ENCODE peak calls at places on chromosomes 7 and 10, in seven cellular contexts. Q is PC-3, B is neural progenitor cell, P is GM23338, X is SK-N-SH, L is hepatocyte, V is HCT116. F is an unnamed sample.

GRCh38 chr10:28620251-28620650 is 57.1 kb upstream of the BAMBI start:
- DNase-seq in Q (no peak), B (no peak), P (no peak), X (no peak), L (no peak), V (no peak), F (no peak)

GRCh38 chr7:2920956-2921708 is 77.0 kb upstream of the GNA12 start:
- DNase-seq in Q (peak), B (no peak), P (no peak), X (peak), L (no peak), V (no peak), F (no peak)

GRCh38 chr7:158266817-158267736 is 320.5 kb downstream of the PTPRN2 start:
- DNase-seq in Q (no peak), B (no peak), P (no peak), X (no peak), L (no peak), V (no peak), F (no peak)

GRCh38 chr10:98684019-98684899 is 237.5 kb upstream of the HPS1 start:
- DNase-seq in Q (no peak), B (no peak), P (no peak), X (no peak), L (no peak), V (no peak), F (no peak)

GRCh38 chr10:97185326-97186058 is at the start of gene SLIT1:
- DNase-seq in Q (no peak), B (peak), P (peak), X (peak), L (peak), V (no peak), F (no peak)

GRCh38 chr10:65341323-65341922 is 1584.4 kb upstream of the LRRTM3 start:
- DNase-seq in Q (peak), B (no peak), P (no peak), X (no peak), L (no peak), V (no peak), F (no peak)

GRCh38 chr10:44382131-44382858 is 2.6 kb downstream of the CXCL12 start:
- DNase-seq in Q (no peak), B (peak), P (peak), X (no peak), L (no peak), V (no peak), F (no peak)

GRCh38 chr10:12807982-12808613 is 193.4 kb downstream of the CCDC3 start:
- DNase-seq in Q (no peak), B (no peak), P (no peak), X (no peak), L (no peak), V (no peak), F (no peak)

GRCh38 chr7:44167920-44168319 is 21.3 kb downstream of the GCK start:
- DNase-seq in Q (no peak), B (no peak), P (no peak), X (no peak), L (no peak), V (no peak), F (peak)

GRCh38 chr7:23471090-23471859 is 984 bp upstream of the IGF2BP3 start:
- DNase-seq in Q (peak), B (peak), P (peak), X (peak), L (peak), V (peak), F (peak)

GRCh38 chr10:104309980-104310978 is 28.0 kb downstream of the ITPRIP start:
- DNase-seq in Q (peak), B (no peak), P (no peak), X (no peak), L (no peak), V (no peak), F (no peak)

GRCh38 chr10:84194424-84195043 is at the start of gene CDHR1:
- DNase-seq in Q (no peak), B (peak), P (peak), X (peak), L (peak), V (no peak), F (no peak)

GRCh38 chr10:129161184-129161583 is 305.9 kb upstream of the MGMT start:
- DNase-seq in Q (peak), B (peak), P (peak), X (no peak), L (peak), V (no peak), F (no peak)

GRCh38 chr7:142385528-142386340 is 127.9 kb upstream of the PRSS58 start:
- DNase-seq in Q (peak), B (peak), P (peak), X (peak), L (peak), V (peak), F (peak)

GRCh38 chr7:20435305-20435704 is 104.6 kb downstream of the ITGB8 start:
- DNase-seq in Q (no peak), B (no peak), P (no peak), X (no peak), L (no peak), V (no peak), F (no peak)

GRCh38 chr10:119306514-119306951 is 99.2 kb downstream of the GRK5 start:
- DNase-seq in Q (peak), B (no peak), P (no peak), X (no peak), L (peak), V (no peak), F (peak)

GRCh38 chr7:85160223-85160622 is 26.6 kb downstream of the SEMA3D start:
- DNase-seq in Q (peak), B (no peak), P (no peak), X (no peak), L (no peak), V (no peak), F (no peak)

GRCh38 chr7:147394329-147394728 is 1196.2 kb upstream of the C7orf33 start:
- DNase-seq in Q (no peak), B (no peak), P (no peak), X (no peak), L (no peak), V (no peak), F (no peak)

GRCh38 chr7:85823379-85823778 is 636.5 kb upstream of the SEMA3D start:
- DNase-seq in Q (no peak), B (no peak), P (no peak), X (no peak), L (no peak), V (no peak), F (no peak)

GRCh38 chr7:4051696-4052095 is 630.4 kb upstream of the FOXK1 start:
- DNase-seq in Q (no peak), B (no peak), P (no peak), X (peak), L (no peak), V (no peak), F (no peak)

GRCh38 chr7:38163671-38164070 is 14.4 kb upstream of the STARD3NL start:
- DNase-seq in Q (no peak), B (no peak), P (no peak), X (no peak), L (no peak), V (no peak), F (no peak)

GRCh38 chr7:47269466-47269836 is 312.5 kb downstream of the TNS3 start:
- DNase-seq in Q (no peak), B (no peak), P (no peak), X (no peak), L (no peak), V (no peak), F (no peak)

GRCh38 chr10:557792-558328 is 131.6 kb downstream of the DIP2C start:
- DNase-seq in Q (no peak), B (no peak), P (peak), X (peak), L (no peak), V (peak), F (peak)

GRCh38 chr7:138665669-138666140 is 35.5 kb downstream of the SVOPL start:
- DNase-seq in Q (no peak), B (no peak), P (no peak), X (no peak), L (no peak), V (no peak), F (no peak)

GRCh38 chr10:124185074-124185473 is 91.7 kb upstream of the CHST15 start:
- DNase-seq in Q (no peak), B (no peak), P (no peak), X (no peak), L (no peak), V (no peak), F (no peak)

GRCh38 chr10:73310475-73310874 is 48.2 kb downstream of the CFAP70 start:
- DNase-seq in Q (no peak), B (no peak), P (no peak), X (no peak), L (no peak), V (no peak), F (no peak)

GRCh38 chr10:74977913-74978847 is 133.3 kb upstream of the SAMD8 start:
- DNase-seq in Q (no peak), B (no peak), P (no peak), X (no peak), L (no peak), V (no peak), F (peak)

GRCh38 chr10:10053051-10053450 is 964.6 kb upstream of the CELF2 start:
- DNase-seq in Q (no peak), B (no peak), P (no peak), X (no peak), L (no peak), V (no peak), F (no peak)

GRCh38 chr10:10055656-10056445 is 961.8 kb upstream of the CELF2 start:
- DNase-seq in Q (no peak), B (no peak), P (no peak), X (no peak), L (no peak), V (no peak), F (no peak)

DNA sequence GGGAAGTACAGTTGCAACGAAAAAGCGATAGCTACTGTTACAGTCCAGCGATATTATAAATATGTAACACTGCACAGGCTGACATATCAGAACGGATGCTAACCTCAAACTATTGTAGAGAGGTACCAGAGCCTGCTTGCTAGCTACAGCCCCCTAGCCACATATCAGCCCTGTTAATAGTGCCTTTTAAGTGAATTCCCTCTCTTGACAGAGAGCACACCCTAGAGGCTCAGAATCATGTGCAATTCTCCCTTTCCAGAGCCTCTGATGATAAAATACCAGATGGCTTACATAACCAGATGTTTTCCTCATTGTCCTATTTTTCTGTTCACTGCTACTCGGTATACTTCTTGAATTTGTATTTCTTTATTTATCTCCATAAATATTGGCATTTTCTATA is 960.7 kb upstream of the CELF2 start:
- DNase-seq in Q (no peak), B (peak), P (peak), X (peak), L (peak), V (no peak), F (peak)
- TF ChIP-seq CTCF in Q (no peak), B (peak), P (peak), X (no peak), L (peak), V (no peak), F (peak)

GRCh38 chr10:59709472-59710125 is at the start of gene SLC16A9:
- DNase-seq in Q (peak), B (peak), P (peak), X (peak), L (peak), V (peak), F (no peak)
- TF ChIP-seq EZH2phosphoT487 in Q (no peak), B (peak), P (no peak), X (no peak), L (no peak), V (no peak), F (no peak)

GRCh38 chr7:5528815-5529442 is 105.3 kb upstream of the TNRC18 start:
- DNase-seq in Q (no peak), B (no peak), P (no peak), X (no peak), L (no peak), V (no peak), F (no peak)

GRCh38 chr7:5523052-5523711 is 99.5 kb upstream of the TNRC18 start:
- DNase-seq in Q (peak), B (peak), P (peak), X (no peak), L (peak), V (no peak), F (no peak)

GRCh38 chr7:5525271-5526189 is 101.9 kb upstream of the TNRC18 start:
- DNase-seq in Q (peak), B (peak), P (peak), X (peak), L (peak), V (peak), F (peak)

GRCh38 chr7:5528071-5528814 is 104.6 kb upstream of the TNRC18 start:
- DNase-seq in Q (no peak), B (peak), P (no peak), X (no peak), L (no peak), V (no peak), F (peak)

DNA sequence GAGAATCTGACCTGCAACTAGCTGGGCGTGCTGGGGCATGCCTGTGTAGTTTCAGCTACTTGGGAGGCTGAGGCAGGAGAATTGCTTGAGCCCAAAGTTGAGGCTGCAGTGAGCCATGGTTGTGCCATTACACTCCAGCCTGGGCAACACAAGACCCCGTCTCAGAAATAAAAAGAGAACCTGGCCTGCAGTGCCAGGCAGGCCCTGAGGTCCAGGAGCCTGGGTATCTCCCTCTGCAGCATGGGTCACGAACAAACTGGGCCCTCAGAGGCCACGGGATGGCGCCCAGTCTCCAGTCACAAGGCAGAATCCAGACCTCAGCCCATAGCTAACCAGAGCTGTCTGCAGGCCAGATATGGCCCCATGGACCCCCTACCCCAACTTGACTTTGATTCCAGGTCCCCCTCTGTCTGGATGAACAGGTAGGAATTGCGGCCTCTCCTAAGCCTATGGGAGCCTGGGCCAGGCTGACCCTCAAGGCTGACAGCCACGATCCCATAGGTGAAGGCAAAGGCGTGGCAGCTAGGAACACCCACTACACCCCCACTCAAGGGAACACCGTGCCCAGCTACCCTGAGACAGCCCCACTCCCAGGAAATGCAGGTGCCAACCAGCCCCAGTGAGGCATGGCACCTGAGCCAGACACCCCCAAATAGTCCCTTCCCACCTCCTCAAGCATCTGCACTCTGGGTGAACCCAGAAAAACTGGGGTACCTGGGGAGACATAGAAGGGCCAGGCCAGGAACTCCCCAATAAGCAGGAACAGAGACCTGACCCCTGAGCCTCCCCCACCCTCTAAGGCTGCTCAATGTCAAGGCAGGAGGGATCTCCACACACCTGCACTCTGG is 102.8 kb upstream of the TNRC18 start:
- DNase-seq in Q (peak), B (peak), P (peak), X (peak), L (peak), V (no peak), F (peak)
- TF ChIP-seq CTCF in Q (no peak), B (peak), P (no peak), X (no peak), L (peak), V (no peak), F (peak)

DNA sequence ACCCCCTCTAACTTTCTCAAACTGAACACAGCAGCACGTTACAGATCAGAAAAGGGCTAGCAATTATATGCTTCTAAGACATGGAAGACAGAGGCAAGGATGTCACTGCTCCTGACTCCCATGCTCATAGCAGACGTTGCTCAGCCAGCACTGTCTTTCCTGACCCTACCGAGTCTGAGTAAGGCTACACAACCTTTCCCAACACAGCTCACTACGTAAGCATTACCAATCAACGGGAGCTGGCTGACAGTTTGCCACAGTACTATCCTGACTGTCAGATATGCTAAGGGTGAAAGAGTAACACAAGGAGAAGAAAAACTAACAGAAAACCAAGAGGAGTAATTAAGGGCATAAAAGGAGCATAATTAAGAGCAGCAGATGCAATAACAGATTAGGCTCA is 171.2 kb downstream of the CHCHD3 start:
- DNase-seq in Q (no peak), B (no peak), P (no peak), X (no peak), L (no peak), V (no peak), F (no peak)
- TF ChIP-seq EZH2phosphoT487 in Q (no peak), B (no peak), P (no peak), X (no peak), L (no peak), V (no peak), F (no peak)

GRCh38 chr7:768881-769504 is 41.9 kb upstream of the PRKAR1B start:
- DNase-seq in Q (no peak), B (peak), P (peak), X (peak), L (peak), V (no peak), F (no peak)
- TF ChIP-seq CTCF in Q (no peak), B (peak), P (peak), X (peak), L (no peak), V (no peak), F (no peak)

DNA sequence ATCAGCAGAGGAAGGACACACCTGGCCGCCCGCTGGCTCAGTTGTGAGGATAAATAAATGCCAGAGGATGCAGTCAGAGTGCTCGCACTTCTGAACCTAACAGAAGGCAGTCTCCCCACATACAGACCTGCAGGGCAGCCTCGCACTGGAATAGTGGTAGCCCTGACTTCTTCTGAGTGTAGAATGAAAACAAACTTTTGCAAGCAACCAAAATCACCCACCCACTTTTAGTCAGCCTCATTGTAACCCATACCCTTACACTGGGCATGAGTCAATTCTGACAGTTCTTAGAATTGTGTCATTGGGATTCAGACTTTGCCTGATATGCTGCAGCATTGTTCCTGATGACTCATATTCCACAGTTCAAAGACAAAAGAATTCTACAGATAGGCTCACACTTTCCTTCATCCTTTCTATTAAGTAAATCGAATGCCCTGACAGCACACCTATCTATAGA is 167.0 kb upstream of the CDK1 start:
- DNase-seq in Q (peak), B (no peak), P (peak), X (no peak), L (peak), V (peak), F (no peak)
- TF ChIP-seq EZH2phosphoT487 in Q (no peak), B (no peak), P (no peak), X (no peak), L (no peak), V (no peak), F (no peak)

DNA sequence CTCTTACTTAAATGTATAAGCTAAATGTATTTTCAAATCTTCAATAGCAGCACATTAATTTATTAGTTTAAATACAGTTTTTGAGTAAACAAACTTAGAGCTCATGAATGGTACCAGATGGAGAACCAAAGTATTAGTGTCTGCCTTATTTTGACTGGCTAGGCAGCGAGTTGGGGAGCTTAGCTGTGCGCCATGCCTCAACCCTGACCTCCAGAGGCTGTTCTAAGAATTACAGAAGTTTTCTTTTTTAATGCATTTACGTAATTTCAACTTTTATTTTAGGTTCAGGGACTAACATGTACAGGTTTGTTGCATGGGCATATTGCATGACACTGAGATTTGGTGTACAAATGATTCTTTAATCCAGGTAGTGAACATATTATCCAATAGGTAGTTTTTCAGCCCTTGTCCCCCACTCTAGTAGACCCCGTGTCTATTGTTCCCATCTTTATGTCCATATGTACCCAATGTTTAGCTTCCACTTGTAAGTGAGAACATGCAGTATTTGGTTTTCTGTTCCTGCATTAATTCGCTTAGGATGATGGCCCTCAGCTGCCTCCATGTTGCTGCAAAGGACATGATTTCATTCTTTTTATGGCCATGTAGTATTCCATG is 166.8 kb downstream of the IQUB start:
- DNase-seq in Q (peak), B (peak), P (peak), X (peak), L (peak), V (peak), F (peak)
- TF ChIP-seq CTCF in Q (peak), B (peak), P (peak), X (peak), L (peak), V (peak), F (peak)

GRCh38 chr10:48335788-48336187 is 29.3 kb downstream of the MAPK8 start:
- DNase-seq in Q (no peak), B (no peak), P (no peak), X (no peak), L (no peak), V (no peak), F (no peak)

GRCh38 chr10:48332166-48332870 is 25.8 kb downstream of the MAPK8 start:
- DNase-seq in Q (peak), B (no peak), P (no peak), X (no peak), L (no peak), V (no peak), F (no peak)

GRCh38 chr10:48331436-48331835 is 25.0 kb downstream of the MAPK8 start:
- DNase-seq in Q (no peak), B (no peak), P (no peak), X (no peak), L (no peak), V (no peak), F (no peak)

GRCh38 chr10:48332871-48333216 is 26.4 kb downstream of the MAPK8 start:
- DNase-seq in Q (no peak), B (no peak), P (no peak), X (no peak), L (no peak), V (no peak), F (no peak)

GRCh38 chr10:48333856-48334255 is 27.4 kb downstream of the MAPK8 start:
- DNase-seq in Q (no peak), B (no peak), P (no peak), X (no peak), L (no peak), V (peak), F (no peak)
- TF ChIP-seq EZH2phosphoT487 in Q (no peak), B (no peak), P (no peak), X (no peak), L (no peak), V (no peak), F (no peak)

GRCh38 chr10:2099321-2099720 is 362.0 kb upstream of the ADARB2 start:
- DNase-seq in Q (no peak), B (no peak), P (peak), X (no peak), L (no peak), V (no peak), F (no peak)

GRCh38 chr10:2094171-2094570 is 356.8 kb upstream of the ADARB2 start:
- DNase-seq in Q (no peak), B (no peak), P (no peak), X (no peak), L (no peak), V (no peak), F (no peak)

GRCh38 chr10:2097937-2098336 is 360.6 kb upstream of the ADARB2 start:
- DNase-seq in Q (no peak), B (no peak), P (no peak), X (no peak), L (no peak), V (no peak), F (no peak)
- TF ChIP-seq CTCF in Q (no peak), B (no peak), P (no peak), X (no peak), L (no peak), V (no peak), F (no peak)